ENCODE peak calls at places on chromosomes 2 and 18, in six cellular contexts. T is iPS-NIHi11, M is NB4, A is fibroblast of the aortic adventitia, F is DMS153, J is T1000. V is an unnamed sample.

GRCh38 chr18:74608681-74609080 is 11.0 kb downstream of the ZNF407 start:
- DNase-seq in J (no peak), F (no peak), T (no peak), M (no peak), A (no peak), V (no peak)

GRCh38 chr2:234632527-234633391 is 135.9 kb upstream of the ARL4C start:
- DNase-seq in T (no peak), F (no peak), A (peak), M (no peak), J (peak), V (no peak)

GRCh38 chr2:239479471-239479870 is 78.7 kb upstream of the HDAC4 start:
- DNase-seq in M (no peak), F (no peak), J (no peak), A (no peak), T (no peak), V (no peak)

GRCh38 chr2:196917802-196918201 is 8.7 kb downstream of the PGAP1 start:
- DNase-seq in T (no peak), A (no peak), F (no peak), J (no peak), M (no peak), V (no peak)

GRCh38 chr2:210477496-210477895 is 937 bp upstream of the LANCL1 start:
- DNase-seq in T (peak), A (peak), M (peak), J (no peak), F (no peak), V (no peak)

GRCh38 chr2:3476386-3477033 is 42.8 kb downstream of the ADI1 start:
- DNase-seq in J (no peak), A (no peak), T (no peak), F (no peak), M (no peak), V (no peak)

GRCh38 chr18:22773944-22774343 is 159.2 kb upstream of the RBBP8 start:
- DNase-seq in A (no peak), F (no peak), M (no peak), T (no peak), J (no peak), V (no peak)

GRCh38 chr2:197613509-197613987 is 61.8 kb downstream of the RFTN2 start:
- DNase-seq in F (peak), J (no peak), A (no peak), T (no peak), M (no peak), V (no peak)

GRCh38 chr2:167729911-167730310 is 517.5 kb downstream of the STK39 start:
- DNase-seq in M (no peak), A (no peak), T (no peak), J (no peak), F (no peak), V (no peak)

GRCh38 chr2:225040862-225041209 is 1.4 kb downstream of the DOCK10 start:
- DNase-seq in A (no peak), M (no peak), T (no peak), F (no peak), J (no peak), V (no peak)

GRCh38 chr2:80238692-80239469 is 65.7 kb downstream of the LRRTM1 start:
- DNase-seq in T (peak), J (no peak), A (peak), M (peak), F (no peak), V (no peak)

GRCh38 chr2:238459081-238459629 is 32.4 kb downstream of the ASB1 start:
- DNase-seq in A (peak), M (no peak), T (no peak), F (no peak), J (no peak), V (no peak)

GRCh38 chr2:140542627-140543026 is 1588.2 kb downstream of the LRP1B start:
- DNase-seq in A (no peak), M (no peak), T (no peak), J (no peak), F (no peak), V (no peak)

GRCh38 chr2:232885264-232885961 is 15.3 kb downstream of the SNORC start:
- DNase-seq in A (no peak), F (no peak), J (no peak), T (no peak), M (no peak), V (no peak)

GRCh38 chr18:60549338-60549960 is 176.9 kb upstream of the MC4R start:
- DNase-seq in M (peak), J (no peak), F (peak), A (peak), T (peak), V (peak)

GRCh38 chr2:149098722-149099121 is 60.2 kb downstream of the LYPD6B start:
- DNase-seq in M (no peak), A (peak), J (no peak), F (peak), T (no peak), V (no peak)

GRCh38 chr2:48534781-48535180 is 4.8 kb downstream of the STON1 start:
- DNase-seq in J (no peak), F (no peak), T (no peak), A (no peak), M (no peak), V (no peak)

GRCh38 chr2:75808793-75809535 is 98.2 kb upstream of the GCFC2 start:
- DNase-seq in F (no peak), M (no peak), T (no peak), J (no peak), A (no peak), V (peak)

GRCh38 chr2:68994864-68995263 is 18.1 kb upstream of the ANTXR1 start:
- DNase-seq in A (peak), J (no peak), T (no peak), F (no peak), M (no peak), V (no peak)

GRCh38 chr18:34647251-34647650 is 62.8 kb upstream of the DTNA start:
- DNase-seq in J (no peak), F (no peak), A (no peak), M (peak), T (peak), V (peak)

GRCh38 chr18:26646897-26647296 is 98.5 kb upstream of the KCTD1 start:
- DNase-seq in T (no peak), J (no peak), F (no peak), A (no peak), M (no peak), V (no peak)

GRCh38 chr18:32040936-32041335 is 22.3 kb downstream of the RNF125 start:
- DNase-seq in F (no peak), M (peak), A (no peak), J (no peak), T (no peak), V (no peak)

GRCh38 chr2:62657752-62658151 is 47.8 kb upstream of the EHBP1 start:
- DNase-seq in T (no peak), J (no peak), A (no peak), F (no peak), M (no peak), V (no peak)

GRCh38 chr2:65504814-65505697 is 72.7 kb upstream of the SPRED2 start:
- DNase-seq in J (no peak), T (no peak), A (no peak), F (no peak), M (no peak), V (no peak)

GRCh38 chr2:26477126-26477910 is 606 bp downstream of the OTOF start:
- DNase-seq in A (no peak), J (no peak), T (peak), M (peak), F (no peak), V (no peak)

GRCh38 chr2:43013821-43014345 is 212.5 kb downstream of the ZFP36L2 start:
- DNase-seq in F (no peak), T (no peak), M (peak), J (no peak), A (no peak), V (no peak)

GRCh38 chr2:113211226-113212105 is 37.7 kb downstream of the PSD4 start:
- DNase-seq in T (no peak), F (no peak), M (no peak), A (peak), J (no peak), V (no peak)

GRCh38 chr18:48132993-48133674 is 202.7 kb upstream of the SMAD2 start:
- DNase-seq in M (no peak), F (no peak), T (no peak), J (no peak), A (peak), V (no peak)

GRCh38 chr18:41681138-41681881 is 273.7 kb upstream of the PIK3C3 start:
- DNase-seq in T (no peak), J (no peak), A (no peak), F (no peak), M (no peak), V (no peak)

GRCh38 chr18:37012452-37012851 is 183.5 kb downstream of the KIAA1328 start:
- DNase-seq in A (no peak), J (no peak), F (no peak), M (no peak), T (no peak), V (no peak)

GRCh38 chr2:216499641-216500218 is 1.1 kb downstream of the RPL37A start:
- DNase-seq in F (no peak), A (no peak), M (peak), J (no peak), T (no peak), V (no peak)

GRCh38 chr2:20879221-20879620 is 56.3 kb upstream of the LDAH start:
- DNase-seq in M (no peak), A (no peak), J (no peak), T (no peak), F (no peak), V (no peak)

GRCh38 chr2:224982910-224983688 is 59.2 kb downstream of the DOCK10 start:
- DNase-seq in J (no peak), A (peak), M (no peak), F (peak), T (no peak), V (no peak)

GRCh38 chr2:166229678-166230023 is 101.8 kb upstream of the SCN1A start:
- DNase-seq in F (no peak), M (no peak), T (no peak), A (no peak), J (no peak), V (no peak)

GRCh38 chr2:119723784-119724467 is 35.8 kb upstream of the PTPN4 start:
- DNase-seq in A (no peak), J (no peak), F (no peak), M (no peak), T (no peak), V (no peak)

GRCh38 chr2:106789185-106789584 is 96.8 kb downstream of the ST6GAL2 start:
- DNase-seq in T (no peak), M (peak), J (no peak), F (no peak), A (no peak), V (peak)

GRCh38 chr2:18379869-18380268 is 180.6 kb downstream of the RDH14 start:
- DNase-seq in M (peak), J (no peak), T (no peak), A (no peak), F (no peak), V (no peak)

GRCh38 chr2:43344911-43345373 is 118.5 kb upstream of the ZFP36L2 start:
- DNase-seq in T (no peak), J (no peak), M (no peak), F (no peak), A (peak), V (no peak)

GRCh38 chr18:48623468-48624220 is 84.8 kb downstream of the CTIF start:
- DNase-seq in A (peak), J (no peak), T (no peak), M (no peak), F (no peak), V (no peak)

V was measured in NCI-H2171.